ENCODE peak calls at places on chromosomes 13 and 19, in eight cellular contexts. S is stimulated activated CD4-positive, alpha-beta T cell treated with anti-CD3 and anti-CD28 coated beads, Interleukin-2, amount 100 ng/mL, for 48 hours; I is ecto neural progenitor cell; T is A673; O is activated effector memory CD4-positive, alpha-beta T cell treated with Interleukin-2 at 50 U/mL for 16 hours; R is T-helper 1 cell; Q is activated T-helper 1 cell treated with anti-CD3 and anti-CD28 coated beads, Interleukin-12 subunit alpha, Interleukin-12 subunit beta, Interleukin-2, Interleukin-4 antibody, amounts not matched to agents 30 ng/mL and 10 ng/mL and 1 ng/mL, durations not matched to agents 14 hours and 24 hours and 36 hours; D is GM03348. N is an unnamed sample.

GRCh38 chr19:1756705-1757445 is 3.6 kb downstream of the ONECUT3 start:
- DNase-seq in S (no peak), I (no peak), T (no peak), O (no peak), R (no peak), Q (no peak), D (no peak), N (no peak)

GRCh38 chr13:26923824-26924605 is 163.4 kb upstream of the GPR12 start:
- DNase-seq in S (no peak), I (no peak), T (peak), O (no peak), R (no peak), Q (no peak), D (no peak), N (no peak)

GRCh38 chr13:34372581-34372980 is 554.6 kb downstream of the RFC3 start:
- DNase-seq in S (no peak), I (no peak), T (no peak), O (no peak), R (no peak), Q (no peak), D (no peak), N (no peak)

GRCh38 chr13:50393641-50394040 is 378.4 kb downstream of the KCNRG start:
- DNase-seq in S (no peak), I (peak), T (peak), O (no peak), R (no peak), Q (no peak), D (no peak), N (no peak)

GRCh38 chr13:98129059-98129741 is 13.7 kb upstream of the FARP1 start:
- DNase-seq in S (no peak), I (no peak), T (no peak), O (no peak), R (no peak), Q (no peak), D (no peak), N (no peak)

GRCh38 chr19:15210323-15210774 is 9.6 kb upstream of the NOTCH3 start:
- DNase-seq in S (no peak), I (no peak), T (no peak), O (no peak), R (no peak), Q (no peak), D (peak), N (no peak)

GRCh38 chr19:15696654-15697194 is 23.8 kb downstream of the CYP4F12 start:
- DNase-seq in S (no peak), I (no peak), T (peak), O (no peak), R (no peak), Q (no peak), D (no peak), N (no peak)

GRCh38 chr13:98918771-98919170 is 59.1 kb downstream of the DOCK9 start:
- DNase-seq in S (no peak), I (no peak), T (no peak), O (no peak), R (no peak), Q (no peak), D (no peak), N (no peak)

GRCh38 chr19:42216653-42217521 is 590 bp downstream of the DEDD2 start:
- DNase-seq in S (no peak), I (no peak), T (peak), O (peak), R (no peak), Q (no peak), D (peak), N (no peak)

GRCh38 chr13:27599845-27600553 is 20.3 kb downstream of the LNX2 start:
- DNase-seq in S (no peak), I (no peak), T (peak), O (no peak), R (no peak), Q (no peak), D (peak), N (no peak)

GRCh38 chr13:41811588-41812021 is 149.3 kb downstream of the VWA8 start:
- DNase-seq in S (no peak), I (no peak), T (no peak), O (no peak), R (no peak), Q (no peak), D (no peak), N (no peak)

GRCh38 chr13:77028202-77028601 is 1.2 kb upstream of the FBXL3 start:
- DNase-seq in S (no peak), I (no peak), T (no peak), O (no peak), R (no peak), Q (no peak), D (no peak), N (no peak)

GRCh38 chr13:83738407-83738806 is 143.9 kb downstream of the SLITRK1 start:
- DNase-seq in S (no peak), I (no peak), T (no peak), O (no peak), R (no peak), Q (no peak), D (no peak), N (no peak)

GRCh38 chr13:40271511-40271910 is 394.9 kb downstream of the FOXO1 start:
- DNase-seq in S (no peak), I (no peak), T (no peak), O (no peak), R (no peak), Q (no peak), D (no peak), N (no peak)

GRCh38 chr13:26579580-26579979 is 22.1 kb downstream of the WASF3 start:
- DNase-seq in S (no peak), I (no peak), T (no peak), O (no peak), R (no peak), Q (no peak), D (no peak), N (no peak)

GRCh38 chr13:26583662-26584061 is 26.2 kb downstream of the WASF3 start:
- DNase-seq in S (no peak), I (no peak), T (no peak), O (no peak), R (no peak), Q (no peak), D (no peak), N (no peak)

GRCh38 chr19:16325161-16325527 is 518 bp downstream of the KLF2 start:
- DNase-seq in S (no peak), I (peak), T (no peak), O (peak), R (peak), Q (peak), D (peak), N (no peak)

GRCh38 chr19:46378268-46378667 is 31.4 kb downstream of the PPP5C start:
- DNase-seq in S (no peak), I (no peak), T (peak), O (no peak), R (no peak), Q (no peak), D (peak), N (peak)

GRCh38 chr19:2381151-2381822 is 21.2 kb downstream of the TMPRSS9 start:
- DNase-seq in S (no peak), I (no peak), T (no peak), O (no peak), R (no peak), Q (no peak), D (no peak), N (no peak)

GRCh38 chr13:22187329-22187728 is 516.5 kb downstream of the FGF9 start:
- DNase-seq in S (no peak), I (no peak), T (no peak), O (no peak), R (no peak), Q (no peak), D (peak), N (no peak)

GRCh38 chr13:34161829-34162544 is 344.0 kb downstream of the RFC3 start:
- DNase-seq in S (no peak), I (no peak), T (peak), O (no peak), R (no peak), Q (no peak), D (peak), N (peak)

N was measured in AG09319.